ENCODE peak calls at places on chromosomes 1 and 21, in five cellular contexts. T is HS-5, Z is type B pancreatic cell, C is skeletal muscle cell, O is psoas muscle. R is an unnamed sample.

GRCh38 chr1:110083453-110084225 is 13.2 kb upstream of the ALX3 start:
- DNase-seq in T (no peak), Z (no peak), C (no peak), O (no peak), R (no peak)

GRCh38 chr1:101017448-101017847 is 8.1 kb downstream of the DPH5 start:
- DNase-seq in T (no peak), Z (no peak), C (no peak), O (no peak), R (no peak)

GRCh38 chr21:18810136-18810535 is 406.6 kb upstream of the TMPRSS15 start:
- DNase-seq in T (no peak), Z (no peak), C (no peak), O (no peak), R (no peak)

GRCh38 chr1:151286619-151287340 is 4.7 kb downstream of the ZNF687 start:
- DNase-seq in T (no peak), Z (no peak), C (no peak), O (no peak), R (no peak)

GRCh38 chr1:96559707-96560588 is 161.6 kb upstream of the PTBP2 start:
- DNase-seq in T (peak), Z (no peak), C (peak), O (peak), R (peak)

GRCh38 chr1:53319296-53320101 is 8.4 kb downstream of the LRP8 start:
- DNase-seq in T (no peak), Z (no peak), C (no peak), O (no peak), R (no peak)

GRCh38 chr21:43775795-43776430 is at the start of gene CSTB:
- DNase-seq in T (peak), Z (peak), C (no peak), O (peak), R (no peak)

GRCh38 chr1:8580566-8580965 is 236.9 kb downstream of the RERE start:
- DNase-seq in T (no peak), Z (no peak), C (no peak), O (no peak), R (no peak)

GRCh38 chr1:1435911-1436633 is 582 bp downstream of the VWA1 start:
- DNase-seq in T (no peak), Z (no peak), C (no peak), O (no peak), R (no peak)

GRCh38 chr1:44131411-44131810 is 10.0 kb downstream of the KLF18 start:
- DNase-seq in T (no peak), Z (peak), C (no peak), O (no peak), R (no peak)

GRCh38 chr1:42529724-42530161 is 66.7 kb downstream of the CCDC30 start:
- DNase-seq in T (peak), Z (no peak), C (peak), O (no peak), R (peak)

GRCh38 chr1:157289001-157289400 is 150.8 kb upstream of the ETV3 start:
- DNase-seq in T (no peak), Z (no peak), C (no peak), O (no peak), R (no peak)

GRCh38 chr1:233487415-233487814 is 126.5 kb upstream of the KCNK1 start:
- DNase-seq in T (no peak), Z (no peak), C (no peak), O (no peak), R (no peak)

GRCh38 chr1:169650551-169650950 is 20.6 kb upstream of the SELP start:
- DNase-seq in T (no peak), Z (no peak), C (no peak), O (no peak), R (no peak)

GRCh38 chr1:67957026-67957425 is 93.4 kb downstream of the DIRAS3 start:
- DNase-seq in T (no peak), Z (no peak), C (no peak), O (no peak), R (no peak)

GRCh38 chr1:53075206-53075605 is 13.2 kb downstream of the PODN start:
- DNase-seq in T (no peak), Z (no peak), C (no peak), O (peak), R (no peak)

GRCh38 chr1:208820600-208821232 is 576.5 kb upstream of the PLXNA2 start:
- DNase-seq in T (no peak), Z (no peak), C (no peak), O (no peak), R (no peak)

GRCh38 chr1:96981181-96981580 is 259.6 kb downstream of the PTBP2 start:
- DNase-seq in T (no peak), Z (no peak), C (no peak), O (no peak), R (no peak)

GRCh38 chr1:115067460-115067859 is 21.8 kb downstream of the TSPAN2 start:
- DNase-seq in T (peak), Z (no peak), C (no peak), O (no peak), R (peak)

GRCh38 chr1:31064115-31064514 is 1.4 kb downstream of the PUM1 start:
- DNase-seq in T (no peak), Z (no peak), C (no peak), O (no peak), R (no peak)

GRCh38 chr1:25128168-25128621 is 104.1 kb downstream of the SYF2 start:
- DNase-seq in T (no peak), Z (no peak), C (no peak), O (no peak), R (no peak)

GRCh38 chr1:56577859-56578663 is 1.3 kb downstream of the PLPP3 start:
- DNase-seq in T (peak), Z (peak), C (no peak), O (peak), R (no peak)

GRCh38 chr1:85952460-85952859 is 204.1 kb downstream of the COL24A1 start:
- DNase-seq in T (no peak), Z (no peak), C (no peak), O (no peak), R (no peak)

GRCh38 chr1:108871050-108871724 is 5.6 kb upstream of the GPSM2 start:
- DNase-seq in T (no peak), Z (no peak), C (no peak), O (no peak), R (no peak)

GRCh38 chr1:167229719-167230385 is 9.2 kb downstream of the POU2F1 start:
- DNase-seq in T (no peak), Z (no peak), C (no peak), O (no peak), R (no peak)

R was measured in astrocyte of the cerebellum.